ENCODE peak calls at places on chromosomes 12 and 14, in five cellular contexts. N is tibial artery; F is fibroblast of pulmonary artery; Z is neural progenitor cell; O is stimulated activated CD8-positive, alpha-beta memory T cell treated with anti-CD3 and anti-CD28 coated beads, Interleukin-15, amount 100 ng/mL, for 4 hours. X is an unnamed sample.

GRCh38 chr14:73261075-73261474 is 23.8 kb downstream of the PAPLN start:
- DNase-seq in N (no peak), F (no peak), Z (no peak), O (no peak), X (no peak)

GRCh38 chr12:124361074-124361965 is 66.4 kb downstream of the RFLNA start:
- DNase-seq in N (no peak), F (no peak), Z (no peak), O (no peak), X (no peak)

GRCh38 chr12:120800665-120801064 is 75.0 kb downstream of the ACADS start:
- DNase-seq in N (no peak), F (no peak), Z (no peak), O (no peak), X (peak)

GRCh38 chr12:97306121-97306520 is 156.5 kb upstream of the RMST start:
- DNase-seq in N (no peak), F (no peak), Z (no peak), O (no peak), X (no peak)

GRCh38 chr14:75831455-75831854 is 150.3 kb downstream of the TGFB3 start:
- DNase-seq in N (no peak), F (peak), Z (no peak), O (peak), X (peak)

GRCh38 chr14:74941676-74942097 is 13.7 kb downstream of the PGF start:
- DNase-seq in N (peak), F (peak), Z (no peak), O (peak), X (peak)

GRCh38 chr12:106780010-106780625 is 5.6 kb downstream of the RIC8B start:
- DNase-seq in N (no peak), F (peak), Z (no peak), O (no peak), X (no peak)

GRCh38 chr12:124252964-124253363 is 41.9 kb upstream of the RFLNA start:
- DNase-seq in N (no peak), F (no peak), Z (no peak), O (no peak), X (no peak)

GRCh38 chr12:116043673-116044072 is 233.8 kb downstream of the MED13L start:
- DNase-seq in N (no peak), F (no peak), Z (no peak), O (no peak), X (no peak)

GRCh38 chr14:31835049-31835448 is 242.1 kb upstream of the ARHGAP5 start:
- DNase-seq in N (no peak), F (no peak), Z (no peak), O (no peak), X (peak)

GRCh38 chr12:120720234-120720968 is 5.2 kb upstream of the ACADS start:
- DNase-seq in N (no peak), F (peak), Z (no peak), O (no peak), X (peak)

GRCh38 chr12:122081697-122082221 is 3.2 kb downstream of the MLXIP start:
- DNase-seq in N (peak), F (peak), Z (no peak), O (no peak), X (peak)

GRCh38 chr14:59183150-59183549 is 5.3 kb upstream of the DAAM1 start:
- DNase-seq in N (no peak), F (no peak), Z (no peak), O (no peak), X (no peak)

GRCh38 chr14:68085742-68086141 is 266.2 kb downstream of the RAD51B start:
- DNase-seq in N (no peak), F (no peak), Z (no peak), O (no peak), X (no peak)

GRCh38 chr12:65705380-65705876 is 118.9 kb upstream of the HMGA2 start:
- DNase-seq in N (no peak), F (no peak), Z (no peak), O (no peak), X (no peak)

GRCh38 chr14:100680439-100681051 is 46.1 kb upstream of the DLK1 start:
- DNase-seq in N (no peak), F (no peak), Z (no peak), O (no peak), X (no peak)

GRCh38 chr14:50340945-50341344 is 28.8 kb downstream of the DMAC2L start:
- DNase-seq in N (no peak), F (no peak), Z (peak), O (no peak), X (no peak)

GRCh38 chr12:111033281-111034147 is 113.1 kb upstream of the MYL2 start:
- DNase-seq in N (peak), F (no peak), Z (peak), O (no peak), X (no peak)

GRCh38 chr12:102426599-102427541 is 53.5 kb downstream of the IGF1 start:
- DNase-seq in N (no peak), F (no peak), Z (no peak), O (no peak), X (no peak)

GRCh38 chr12:113214938-113215400 is 6.3 kb upstream of the TPCN1 start:
- DNase-seq in N (peak), F (peak), Z (no peak), O (no peak), X (peak)

GRCh38 chr12:122005252-122005651 is 16.4 kb upstream of the BCL7A start:
- DNase-seq in N (no peak), F (no peak), Z (no peak), O (no peak), X (no peak)

GRCh38 chr14:29536886-29537511 is 390.6 kb downstream of the PRKD1 start:
- DNase-seq in N (no peak), F (peak), Z (no peak), O (no peak), X (peak)